ENCODE peak calls at places on chromosomes 3 and 15, in eight cellular contexts. F is NCI-H1105; R is WTC11; S is activated T-cell treated with anti-CD3 and anti-CD28 coated beads, Interleukin-2, amount 50 U/mL, for 1 hour; Y is amniotic stem cell; C is T-helper 9 cell; T is epithelial cell of proximal tubule; X is mucosa of gallbladder. G is an unnamed sample.

GRCh38 chr15:81888748-81889479 is 156.9 kb downstream of the MEX3B start:
- DNase-seq in F (no peak), R (no peak), S (no peak), Y (peak; percentile 56), C (no peak), T (no peak), X (no peak), G (no peak)

GRCh38 chr3:62622553-62623174 is 249.3 kb upstream of the FEZF2 start:
- DNase-seq in F (no peak), R (no peak), S (no peak), Y (no peak), C (no peak), T (no peak), X (no peak), G (peak; percentile 62)

GRCh38 chr3:67017211-67017610 is 19.1 kb downstream of the KBTBD8 start:
- DNase-seq in F (no peak), R (no peak), S (no peak), Y (no peak), C (no peak), T (no peak), X (no peak), G (no peak)

GRCh38 chr3:193945126-193945525 is 190.8 kb upstream of the HES1 start:
- DNase-seq in F (no peak), R (no peak), S (no peak), Y (no peak), C (no peak), T (no peak), X (no peak), G (no peak)

GRCh38 chr15:33808720-33809119 is 159.6 kb upstream of the CHRM5 start:
- DNase-seq in F (no peak), R (no peak), S (no peak), Y (no peak), C (no peak), T (no peak), X (no peak), G (no peak)

GRCh38 chr3:149247025-149247710 is 25.5 kb upstream of the CP start:
- DNase-seq in F (no peak), R (no peak), S (no peak), Y (no peak), C (no peak), T (no peak), X (no peak), G (no peak)

GRCh38 chr3:62667714-62668113 is 207.5 kb downstream of the CADPS start:
- DNase-seq in F (no peak), R (peak; percentile 49), S (no peak), Y (no peak), C (no peak), T (no peak), X (no peak), G (no peak)

GRCh38 chr3:36695769-36696137 is 68.6 kb downstream of the DCLK3 start:
- DNase-seq in F (no peak), R (no peak), S (no peak), Y (no peak), C (no peak), T (no peak), X (no peak), G (no peak)

GRCh38 chr3:171428892-171429291 is 31.3 kb downstream of the TNIK start:
- DNase-seq in F (no peak), R (no peak), S (no peak), Y (no peak), C (no peak), T (no peak), X (no peak), G (no peak)

GRCh38 chr3:4977001-4977888 is 2.0 kb upstream of the BHLHE40 start:
- DNase-seq in F (no peak), R (peak; percentile 67), S (peak; percentile 61), Y (peak; percentile 53), C (peak; percentile 28), T (peak; percentile 90), X (peak; percentile 75), G (peak; percentile 54)

GRCh38 chr15:55552926-55553325 is 35.2 kb downstream of the PYGO1 start:
- DNase-seq in F (no peak), R (peak; percentile 16), S (no peak), Y (no peak), C (no peak), T (no peak), X (no peak), G (peak; percentile 3)

GRCh38 chr3:51967384-51968174 is at the start of gene PCBP4:
- DNase-seq in F (no peak), R (peak; percentile 69), S (peak; percentile 57), Y (no peak), C (peak; percentile 30), T (no peak), X (peak; percentile 50), G (peak; percentile 88)

GRCh38 chr3:53224536-53224935 is 31.3 kb downstream of the TKT start:
- DNase-seq in F (no peak), R (no peak), S (no peak), Y (no peak), C (no peak), T (no peak), X (no peak), G (no peak)

GRCh38 chr3:13612829-13613228 is 63.9 kb downstream of the FBLN2 start:
- DNase-seq in F (no peak), R (no peak), S (no peak), Y (no peak), C (no peak), T (no peak), X (no peak), G (no peak)

GRCh38 chr15:72341361-72341760 is 21.4 kb upstream of the CELF6 start:
- DNase-seq in F (no peak), R (peak; percentile 80), S (no peak), Y (no peak), C (no peak), T (no peak), X (no peak), G (no peak)

GRCh38 chr3:164401923-164402322 is 676.4 kb downstream of the SI start:
- DNase-seq in F (no peak), R (no peak), S (no peak), Y (no peak), C (no peak), T (no peak), X (no peak), G (no peak)

GRCh38 chr3:126104742-126105605 is 21.1 kb upstream of the SLC41A3 start:
- DNase-seq in F (no peak), R (no peak), S (no peak), Y (no peak), C (no peak), T (no peak), X (peak; percentile 9), G (no peak)

GRCh38 chr15:40399370-40399769 is 6.2 kb upstream of the IVD start:
- DNase-seq in F (no peak), R (no peak), S (no peak), Y (no peak), C (no peak), T (no peak), X (no peak), G (no peak)

GRCh38 chr3:170862618-170863374 is 7.2 kb downstream of the RPL22L1 start:
- DNase-seq in F (no peak), R (no peak), S (no peak), Y (no peak), C (no peak), T (no peak), X (no peak), G (no peak)

GRCh38 chr15:25862087-25862468 is 1.0 kb downstream of the ATP10A start:
- DNase-seq in F (no peak), R (no peak), S (no peak), Y (no peak), C (no peak), T (no peak), X (peak; percentile 36), G (no peak)

GRCh38 chr3:53254190-53254809 is 1.5 kb downstream of the TKT start:
- DNase-seq in F (no peak), R (no peak), S (peak; percentile 24), Y (no peak), C (no peak), T (no peak), X (no peak), G (peak; percentile 37)

GRCh38 chr3:101928890-101929289 is 79.6 kb downstream of the NFKBIZ start:
- DNase-seq in F (no peak), R (no peak), S (no peak), Y (no peak), C (no peak), T (peak; percentile 70), X (no peak), G (no peak)

GRCh38 chr3:13549513-13550256 is 760 bp downstream of the FBLN2 start:
- DNase-seq in F (no peak), R (no peak), S (no peak), Y (no peak), C (no peak), T (no peak), X (no peak), G (no peak)

G was measured in globus pallidus.